ENCODE peak calls at places on chromosomes 11 and 22, in seven cellular contexts. One of them, this sample, is unnamed.

GRCh38 chr11:110513521-110514450 is 84.0 kb downstream of the FDX1 start:
- DNase-seq in AG04450: no peak
- DNase-seq in GM12865: no peak
- DNase-seq in right atrium auricular region: no peak
- DNase-seq in OCI-LY7: no peak
- DNase-seq in progenitor cell of endocrine pancreas: no peak
- DNase-seq in tibial nerve: no peak
- DNase-seq in this sample: no peak

GRCh38 chr22:19041403-19042074 is 80.7 kb downstream of the DGCR2 start:
- DNase-seq in GM12865: no peak
- DNase-seq in tibial nerve: no peak
- DNase-seq in AG04450: no peak
- DNase-seq in OCI-LY7: no peak
- DNase-seq in right atrium auricular region: no peak
- DNase-seq in progenitor cell of endocrine pancreas: no peak
- DNase-seq in this sample: no peak

GRCh38 chr11:110883266-110883665 is 171.0 kb upstream of the ARHGAP20 start:
- DNase-seq in tibial nerve: no peak
- DNase-seq in GM12865: no peak
- DNase-seq in OCI-LY7: no peak
- DNase-seq in right atrium auricular region: no peak
- DNase-seq in progenitor cell of endocrine pancreas: no peak
- DNase-seq in AG04450: no peak
- DNase-seq in this sample: no peak

GRCh38 chr22:39097098-39098020 is at the start of gene APOBEC3H:
- DNase-seq in progenitor cell of endocrine pancreas: no peak
- DNase-seq in AG04450: no peak
- DNase-seq in right atrium auricular region: no peak
- DNase-seq in OCI-LY7: no peak
- DNase-seq in tibial nerve: no peak
- DNase-seq in GM12865: peak; percentile 94
- DNase-seq in this sample: no peak

GRCh38 chr11:3934658-3935057 is 79.2 kb downstream of the STIM1 start:
- DNase-seq in progenitor cell of endocrine pancreas: no peak
- DNase-seq in right atrium auricular region: no peak
- DNase-seq in GM12865: no peak
- DNase-seq in AG04450: no peak
- DNase-seq in tibial nerve: no peak
- DNase-seq in OCI-LY7: no peak
- DNase-seq in this sample: no peak

GRCh38 chr22:25987948-25988347 is 181.3 kb upstream of the SEZ6L start:
- DNase-seq in GM12865: peak; percentile 61
- DNase-seq in tibial nerve: no peak
- DNase-seq in AG04450: no peak
- DNase-seq in OCI-LY7: peak; percentile 50
- DNase-seq in progenitor cell of endocrine pancreas: no peak
- DNase-seq in right atrium auricular region: no peak
- DNase-seq in this sample: peak; percentile 14

GRCh38 chr11:35009191-35009940 is 92.9 kb downstream of the PDHX start:
- DNase-seq in AG04450: no peak
- DNase-seq in GM12865: no peak
- DNase-seq in OCI-LY7: no peak
- DNase-seq in right atrium auricular region: no peak
- DNase-seq in tibial nerve: no peak
- DNase-seq in progenitor cell of endocrine pancreas: no peak
- DNase-seq in this sample: no peak

GRCh38 chr22:28819253-28820096 is 19.1 kb upstream of the XBP1 start:
- DNase-seq in progenitor cell of endocrine pancreas: no peak
- DNase-seq in AG04450: no peak
- DNase-seq in OCI-LY7: peak; percentile 32
- DNase-seq in tibial nerve: no peak
- DNase-seq in GM12865: peak; percentile 81
- DNase-seq in right atrium auricular region: no peak
- DNase-seq in this sample: no peak

GRCh38 chr22:37742374-37743092 is 45.7 kb downstream of the TRIOBP start:
- DNase-seq in GM12865: no peak
- DNase-seq in tibial nerve: no peak
- DNase-seq in OCI-LY7: no peak
- DNase-seq in AG04450: peak; percentile 73
- DNase-seq in right atrium auricular region: no peak
- DNase-seq in progenitor cell of endocrine pancreas: no peak
- DNase-seq in this sample: no peak

GRCh38 chr11:75337195-75337654 is 14.2 kb downstream of the ARRB1 start:
- DNase-seq in AG04450: no peak
- DNase-seq in progenitor cell of endocrine pancreas: no peak
- DNase-seq in right atrium auricular region: peak; percentile 82
- DNase-seq in GM12865: no peak
- DNase-seq in OCI-LY7: no peak
- DNase-seq in tibial nerve: no peak
- DNase-seq in this sample: no peak

GRCh38 chr11:132177106-132177505 is 806.7 kb downstream of the NTM start:
- DNase-seq in AG04450: peak; percentile 27
- DNase-seq in progenitor cell of endocrine pancreas: peak; percentile 23
- DNase-seq in tibial nerve: no peak
- DNase-seq in right atrium auricular region: no peak
- DNase-seq in GM12865: peak; percentile 25
- DNase-seq in OCI-LY7: peak; percentile 2
- DNase-seq in this sample: no peak

GRCh38 chr11:69434341-69434960 is 47.0 kb upstream of the LINC01488 start:
- DNase-seq in OCI-LY7: no peak
- DNase-seq in tibial nerve: no peak
- DNase-seq in GM12865: no peak
- DNase-seq in progenitor cell of endocrine pancreas: no peak
- DNase-seq in right atrium auricular region: no peak
- DNase-seq in AG04450: no peak
- DNase-seq in this sample: no peak

GRCh38 chr11:61636676-61637075 is 43.5 kb upstream of the DAGLA start:
- DNase-seq in AG04450: no peak
- DNase-seq in GM12865: no peak
- DNase-seq in tibial nerve: no peak
- DNase-seq in OCI-LY7: no peak
- DNase-seq in progenitor cell of endocrine pancreas: no peak
- DNase-seq in right atrium auricular region: no peak
- DNase-seq in this sample: no peak

GRCh38 chr22:49570032-49570848 is 257.4 kb downstream of the BRD1 start:
- DNase-seq in AG04450: no peak
- DNase-seq in OCI-LY7: no peak
- DNase-seq in progenitor cell of endocrine pancreas: no peak
- DNase-seq in tibial nerve: no peak
- DNase-seq in right atrium auricular region: no peak
- DNase-seq in GM12865: no peak
- DNase-seq in this sample: no peak

GRCh38 chr11:47161134-47161854 is 15.4 kb downstream of the ARFGAP2 start:
- DNase-seq in tibial nerve: peak; percentile 43
- DNase-seq in GM12865: peak; percentile 79
- DNase-seq in AG04450: no peak
- DNase-seq in OCI-LY7: peak; percentile 89
- DNase-seq in progenitor cell of endocrine pancreas: peak; percentile 40
- DNase-seq in right atrium auricular region: peak; percentile 69
- DNase-seq in this sample: peak; percentile 88

GRCh38 chr11:111540114-111540920 is at the start of gene LAYN:
- DNase-seq in OCI-LY7: no peak
- DNase-seq in tibial nerve: no peak
- DNase-seq in right atrium auricular region: no peak
- DNase-seq in GM12865: no peak
- DNase-seq in progenitor cell of endocrine pancreas: peak; percentile 42
- DNase-seq in AG04450: no peak
- DNase-seq in this sample: peak; percentile 74

GRCh38 chr11:109796253-109796652 is 296.9 kb upstream of the ZC3H12C start:
- DNase-seq in OCI-LY7: no peak
- DNase-seq in progenitor cell of endocrine pancreas: no peak
- DNase-seq in GM12865: no peak
- DNase-seq in right atrium auricular region: no peak
- DNase-seq in AG04450: no peak
- DNase-seq in tibial nerve: no peak
- DNase-seq in this sample: no peak

GRCh38 chr11:66912361-66912760 is 45.8 kb downstream of the PC start:
- DNase-seq in OCI-LY7: no peak
- DNase-seq in right atrium auricular region: no peak
- DNase-seq in tibial nerve: no peak
- DNase-seq in GM12865: no peak
- DNase-seq in progenitor cell of endocrine pancreas: no peak
- DNase-seq in AG04450: no peak
- DNase-seq in this sample: no peak

GRCh38 chr11:45926536-45927331 is 4.3 kb downstream of the LARGE2 start:
- DNase-seq in progenitor cell of endocrine pancreas: no peak
- DNase-seq in right atrium auricular region: no peak
- DNase-seq in AG04450: no peak
- DNase-seq in GM12865: no peak
- DNase-seq in tibial nerve: no peak
- DNase-seq in OCI-LY7: no peak
- DNase-seq in this sample: peak; percentile 17

GRCh38 chr11:126118806-126119205 is 56.1 kb upstream of the CDON start:
- DNase-seq in tibial nerve: no peak
- DNase-seq in GM12865: no peak
- DNase-seq in OCI-LY7: no peak
- DNase-seq in right atrium auricular region: no peak
- DNase-seq in AG04450: no peak
- DNase-seq in progenitor cell of endocrine pancreas: no peak
- DNase-seq in this sample: no peak

GRCh38 chr11:12189543-12190235 is 79.3 kb downstream of the MICAL2 start:
- DNase-seq in AG04450: no peak
- DNase-seq in right atrium auricular region: no peak
- DNase-seq in progenitor cell of endocrine pancreas: no peak
- DNase-seq in GM12865: peak; percentile 17
- DNase-seq in OCI-LY7: no peak
- DNase-seq in tibial nerve: no peak
- DNase-seq in this sample: no peak

GRCh38 chr11:75289919-75290318 is 49.3 kb downstream of the TPBGL start:
- DNase-seq in AG04450: no peak
- DNase-seq in OCI-LY7: no peak
- DNase-seq in progenitor cell of endocrine pancreas: no peak
- DNase-seq in right atrium auricular region: no peak
- DNase-seq in GM12865: no peak
- DNase-seq in tibial nerve: no peak
- DNase-seq in this sample: no peak

GRCh38 chr22:30453731-30454510 is 17.9 kb downstream of the SEC14L3 start:
- DNase-seq in progenitor cell of endocrine pancreas: no peak
- DNase-seq in tibial nerve: no peak
- DNase-seq in OCI-LY7: no peak
- DNase-seq in AG04450: no peak
- DNase-seq in GM12865: peak; percentile 14
- DNase-seq in right atrium auricular region: no peak
- DNase-seq in this sample: no peak
- TF ChIP-seq CTCF in progenitor cell of endocrine pancreas: no peak
- TF ChIP-seq CTCF in tibial nerve: no peak
- TF ChIP-seq CTCF in OCI-LY7: peak; percentile 20
- TF ChIP-seq CTCF in AG04450: no peak
- TF ChIP-seq CTCF in GM12865: peak; percentile 7
- TF ChIP-seq CTCF in right atrium auricular region: no peak
- TF ChIP-seq CTCF in this sample: no peak

DNA sequence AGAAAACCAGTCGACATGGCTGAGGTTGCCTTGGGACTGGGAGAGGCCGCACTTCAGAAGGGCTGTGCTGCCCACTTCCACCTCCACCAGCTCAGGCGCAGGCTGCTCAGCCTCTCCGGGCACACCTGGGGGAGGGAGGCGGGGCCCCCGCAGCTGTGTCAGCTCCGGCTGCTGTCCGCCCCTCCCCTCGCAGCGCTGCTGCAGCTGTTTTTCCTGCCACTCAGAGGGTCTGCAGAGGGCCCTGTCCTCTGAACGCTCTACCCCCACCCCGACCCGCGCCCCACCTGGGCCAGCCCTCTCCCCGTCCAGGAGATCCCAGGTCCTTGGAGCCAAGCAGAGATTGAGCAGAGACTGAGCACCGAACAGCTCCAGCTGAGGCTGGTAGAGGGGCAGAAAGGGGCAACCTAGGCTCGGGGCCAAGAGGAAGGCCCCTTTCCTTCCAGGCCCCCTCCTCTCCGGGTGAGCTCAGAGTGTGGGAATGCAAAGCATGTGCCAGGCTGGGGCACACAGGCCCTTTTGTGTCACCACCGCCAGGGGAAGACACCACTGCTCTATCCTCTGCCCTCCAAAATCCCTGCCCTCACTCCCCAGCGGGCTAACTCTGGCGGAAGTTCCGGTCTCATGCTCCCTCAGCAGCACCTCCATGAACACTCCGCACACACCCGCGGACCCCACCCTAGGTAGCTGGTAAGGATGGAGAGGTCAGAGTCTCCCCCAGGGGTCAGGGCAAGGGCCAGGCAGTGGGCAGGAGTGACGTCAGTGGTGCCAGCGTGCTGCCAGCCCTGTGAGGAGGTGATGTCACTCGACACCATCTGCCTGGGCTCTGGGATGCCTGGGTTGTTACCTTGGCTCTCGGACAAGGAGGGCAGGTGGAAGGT is 1.6 kb downstream of the MCAM start:
- DNase-seq in OCI-LY7: peak; percentile 73
- DNase-seq in GM12865: peak; percentile 57
- DNase-seq in progenitor cell of endocrine pancreas: no peak
- DNase-seq in tibial nerve: no peak
- DNase-seq in AG04450: no peak
- DNase-seq in right atrium auricular region: no peak
- DNase-seq in this sample: peak; percentile 68
- TF ChIP-seq CTCF in OCI-LY7: peak; percentile 16
- TF ChIP-seq CTCF in GM12865: no peak
- TF ChIP-seq CTCF in progenitor cell of endocrine pancreas: no peak
- TF ChIP-seq CTCF in tibial nerve: peak; percentile 13
- TF ChIP-seq CTCF in AG04450: no peak
- TF ChIP-seq CTCF in right atrium auricular region: peak; percentile 43
- TF ChIP-seq CTCF in this sample: no peak

GRCh38 chr11:103877221-103877620 is 159.2 kb upstream of the DDI1 start:
- DNase-seq in tibial nerve: no peak
- DNase-seq in OCI-LY7: peak; percentile 20
- DNase-seq in right atrium auricular region: no peak
- DNase-seq in AG04450: no peak
- DNase-seq in progenitor cell of endocrine pancreas: no peak
- DNase-seq in GM12865: peak; percentile 19
- DNase-seq in this sample: no peak
- TF ChIP-seq CTCF in tibial nerve: no peak
- TF ChIP-seq CTCF in OCI-LY7: peak; percentile 52
- TF ChIP-seq CTCF in right atrium auricular region: no peak
- TF ChIP-seq CTCF in AG04450: no peak
- TF ChIP-seq CTCF in progenitor cell of endocrine pancreas: no peak
- TF ChIP-seq CTCF in GM12865: no peak
- TF ChIP-seq CTCF in this sample: peak; percentile 32

DNA sequence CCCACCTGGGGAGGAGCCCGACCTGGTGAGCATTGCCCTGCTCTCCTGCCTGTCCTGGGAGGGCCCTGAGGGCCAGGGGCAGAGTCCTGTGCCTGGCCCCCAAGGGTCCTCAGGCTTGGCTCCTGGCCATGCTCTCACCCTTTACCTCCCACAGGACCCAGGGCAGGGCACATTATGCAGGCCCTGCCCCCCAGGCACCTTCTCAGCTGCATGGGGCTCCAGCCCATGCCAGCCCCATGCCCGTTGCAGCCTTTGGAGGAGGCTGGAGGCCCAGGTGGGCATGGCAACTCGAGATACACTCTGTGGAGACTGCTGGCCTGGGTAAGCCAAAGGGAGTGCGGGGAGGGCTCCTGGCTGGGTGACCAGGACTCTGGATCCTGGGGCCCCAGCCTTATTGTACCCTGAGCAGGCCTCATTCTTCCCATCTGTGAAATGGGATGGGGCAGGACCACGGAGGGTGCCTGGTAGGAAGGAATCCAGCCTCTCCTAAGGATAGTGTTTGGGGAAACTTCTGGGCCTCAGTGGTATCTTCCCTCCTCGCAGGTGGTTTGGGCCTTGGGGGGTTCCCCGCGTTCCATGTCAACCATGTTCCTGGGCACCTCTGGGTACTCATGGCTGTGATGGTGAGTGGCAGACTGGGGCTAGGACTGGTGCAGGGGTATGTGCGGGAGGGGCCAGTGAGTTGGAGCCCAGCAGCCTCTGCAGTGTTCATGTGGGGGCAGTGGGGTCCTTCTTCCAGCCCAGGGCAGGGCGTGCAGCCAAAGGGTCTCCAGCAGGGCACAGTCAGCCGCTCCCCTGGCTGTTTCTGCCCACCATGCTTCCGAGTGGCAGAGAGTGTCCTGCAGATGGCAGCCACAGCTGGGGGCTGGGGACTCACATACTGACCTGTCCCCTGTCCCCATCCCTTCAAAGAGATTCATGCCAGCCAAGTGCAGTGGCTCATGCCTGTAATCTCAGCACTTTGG is 14.7 kb downstream of the RELT start:
- DNase-seq in AG04450: no peak
- DNase-seq in GM12865: no peak
- DNase-seq in OCI-LY7: no peak
- DNase-seq in tibial nerve: no peak
- DNase-seq in progenitor cell of endocrine pancreas: no peak
- DNase-seq in right atrium auricular region: no peak
- DNase-seq in this sample: no peak
- TF ChIP-seq CTCF in AG04450: no peak
- TF ChIP-seq CTCF in GM12865: no peak
- TF ChIP-seq CTCF in OCI-LY7: no peak
- TF ChIP-seq CTCF in tibial nerve: no peak
- TF ChIP-seq CTCF in progenitor cell of endocrine pancreas: no peak
- TF ChIP-seq CTCF in right atrium auricular region: no peak
- TF ChIP-seq CTCF in this sample: no peak

This sample was measured in GM13977.